ENCODE peak calls at places on chromosomes 5 and 9, in four cellular contexts. One of them, this sample, is unnamed. For H3K27me3, the result is how much of the 10 kb centered on the place peaks cover.

GRCh38 chr5:61167382-61167781 is 5.1 kb upstream of the SMIM15 start:
- DNase-seq in HCT116: no peak
- DNase-seq in neural progenitor cell: no peak
- DNase-seq in AG04450: no peak
- DNase-seq in this sample: peak

GRCh38 chr9:96514108-96514824 is 64.3 kb downstream of the HABP4 start:
- DNase-seq in AG04450: no peak
- DNase-seq in neural progenitor cell: no peak
- DNase-seq in HCT116: no peak
- DNase-seq in this sample: no peak

GRCh38 chr5:38548064-38548759 is 8.2 kb downstream of the LIFR start:
- DNase-seq in neural progenitor cell: no peak
- DNase-seq in HCT116: no peak
- DNase-seq in AG04450: no peak
- DNase-seq in this sample: peak

GRCh38 chr5:67038817-67039603 is 157.6 kb downstream of the CD180 start:
- DNase-seq in HCT116: no peak
- DNase-seq in neural progenitor cell: no peak
- DNase-seq in AG04450: peak
- DNase-seq in this sample: peak

GRCh38 chr9:134898319-134898718 is 17.7 kb downstream of the FCN2 start:
- DNase-seq in AG04450: no peak
- DNase-seq in neural progenitor cell: no peak
- DNase-seq in HCT116: no peak
- DNase-seq in this sample: no peak

GRCh38 chr9:116313638-116314037 is 160.0 kb downstream of the PAPPA start:
- DNase-seq in HCT116: no peak
- DNase-seq in neural progenitor cell: no peak
- DNase-seq in AG04450: no peak
- DNase-seq in this sample: no peak

GRCh38 chr5:465591-466403 is 22.8 kb downstream of the EXOC3 start:
- DNase-seq in neural progenitor cell: no peak
- DNase-seq in HCT116: no peak
- DNase-seq in AG04450: no peak
- DNase-seq in this sample: no peak

GRCh38 chr9:92350129-92350739 is 24.5 kb downstream of the CENPP start:
- DNase-seq in neural progenitor cell: no peak
- DNase-seq in AG04450: no peak
- DNase-seq in HCT116: no peak
- DNase-seq in this sample: no peak

GRCh38 chr5:22835630-22836029 is 17.5 kb downstream of the CDH12 start:
- DNase-seq in HCT116: no peak
- DNase-seq in AG04450: no peak
- DNase-seq in neural progenitor cell: peak
- DNase-seq in this sample: no peak

GRCh38 chr5:174717826-174718455 is 6.4 kb upstream of the MSX2 start:
- DNase-seq in HCT116: no peak
- DNase-seq in neural progenitor cell: no peak
- DNase-seq in AG04450: no peak
- DNase-seq in this sample: no peak

GRCh38 chr9:92561374-92562329 is 25.9 kb upstream of the ECM2 start:
- DNase-seq in neural progenitor cell: no peak
- DNase-seq in AG04450: peak
- DNase-seq in HCT116: no peak
- DNase-seq in this sample: no peak

GRCh38 chr5:132689518-132689917 is 15.7 kb downstream of the IL4 start:
- DNase-seq in HCT116: no peak
- DNase-seq in AG04450: no peak
- DNase-seq in neural progenitor cell: no peak
- DNase-seq in this sample: no peak

GRCh38 chr5:37637165-37637845 is 202.5 kb downstream of the GDNF start:
- DNase-seq in HCT116: no peak
- DNase-seq in AG04450: peak
- DNase-seq in neural progenitor cell: no peak
- DNase-seq in this sample: no peak

GRCh38 chr5:35136386-35136785 is 88.6 kb upstream of the AGXT2 start:
- DNase-seq in neural progenitor cell: no peak
- DNase-seq in HCT116: no peak
- DNase-seq in AG04450: peak
- DNase-seq in this sample: peak

GRCh38 chr5:81401266-81401665 is 7.3 kb upstream of the ACOT12 start:
- DNase-seq in AG04450: no peak
- DNase-seq in neural progenitor cell: no peak
- DNase-seq in HCT116: no peak
- DNase-seq in this sample: no peak

GRCh38 chr5:59648949-59649921 is 244.3 kb downstream of the PDE4D start:
- DNase-seq in HCT116: no peak
- DNase-seq in AG04450: no peak
- DNase-seq in neural progenitor cell: no peak
- DNase-seq in this sample: no peak

GRCh38 chr9:131733601-131734061 is 6.2 kb downstream of the RAPGEF1 start:
- DNase-seq in HCT116: no peak
- DNase-seq in AG04450: peak
- DNase-seq in neural progenitor cell: no peak
- DNase-seq in this sample: peak

GRCh38 chr5:123755587-123756324 is 243.8 kb downstream of the CSNK1G3 start:
- DNase-seq in neural progenitor cell: no peak
- DNase-seq in HCT116: no peak
- DNase-seq in AG04450: peak
- DNase-seq in this sample: peak

GRCh38 chr9:129174724-129175514 is 3.1 kb downstream of the IER5L start:
- DNase-seq in neural progenitor cell: peak
- DNase-seq in HCT116: peak
- DNase-seq in AG04450: peak
- DNase-seq in this sample: peak

GRCh38 chr9:136481558-136481957 is 1.3 kb downstream of the SEC16A start:
- DNase-seq in HCT116: no peak
- DNase-seq in neural progenitor cell: no peak
- DNase-seq in AG04450: no peak
- DNase-seq in this sample: no peak

GRCh38 chr9:136483589-136484152 is 831 bp upstream of the SEC16A start:
- DNase-seq in AG04450: peak
- DNase-seq in HCT116: peak
- DNase-seq in neural progenitor cell: peak
- DNase-seq in this sample: peak

GRCh38 chr9:136484153-136485048 is 1.6 kb upstream of the SEC16A start:
- DNase-seq in HCT116: no peak
- DNase-seq in AG04450: no peak
- DNase-seq in neural progenitor cell: peak
- DNase-seq in this sample: no peak

GRCh38 chr9:136482046-136482792 is 621 bp downstream of the SEC16A start:
- DNase-seq in AG04450: no peak
- DNase-seq in HCT116: no peak
- DNase-seq in neural progenitor cell: peak
- DNase-seq in this sample: no peak

GRCh38 chr9:136482793-136483588 is at the start of gene SEC16A:
- DNase-seq in AG04450: peak
- DNase-seq in neural progenitor cell: peak
- DNase-seq in HCT116: peak
- DNase-seq in this sample: peak
- H3K27me3 ChIP-seq in AG04450: under half
- H3K27me3 ChIP-seq in neural progenitor cell: under half
- H3K27me3 ChIP-seq in HCT116: under half
- H3K27me3 ChIP-seq in this sample: under half

GRCh38 chr9:126565336-126566128 is 48.2 kb upstream of the LMX1B start:
- DNase-seq in neural progenitor cell: no peak
- DNase-seq in HCT116: no peak
- DNase-seq in AG04450: no peak
- DNase-seq in this sample: no peak

GRCh38 chr9:126564716-126565115 is 49.0 kb upstream of the LMX1B start:
- DNase-seq in HCT116: no peak
- DNase-seq in neural progenitor cell: peak
- DNase-seq in AG04450: no peak
- DNase-seq in this sample: no peak

GRCh38 chr9:126564128-126564527 is 49.6 kb upstream of the LMX1B start:
- DNase-seq in HCT116: no peak
- DNase-seq in neural progenitor cell: peak
- DNase-seq in AG04450: no peak
- DNase-seq in this sample: no peak

GRCh38 chr9:126561582-126561981 is 52.1 kb upstream of the LMX1B start:
- DNase-seq in neural progenitor cell: no peak
- DNase-seq in AG04450: no peak
- DNase-seq in HCT116: no peak
- DNase-seq in this sample: no peak

DNA sequence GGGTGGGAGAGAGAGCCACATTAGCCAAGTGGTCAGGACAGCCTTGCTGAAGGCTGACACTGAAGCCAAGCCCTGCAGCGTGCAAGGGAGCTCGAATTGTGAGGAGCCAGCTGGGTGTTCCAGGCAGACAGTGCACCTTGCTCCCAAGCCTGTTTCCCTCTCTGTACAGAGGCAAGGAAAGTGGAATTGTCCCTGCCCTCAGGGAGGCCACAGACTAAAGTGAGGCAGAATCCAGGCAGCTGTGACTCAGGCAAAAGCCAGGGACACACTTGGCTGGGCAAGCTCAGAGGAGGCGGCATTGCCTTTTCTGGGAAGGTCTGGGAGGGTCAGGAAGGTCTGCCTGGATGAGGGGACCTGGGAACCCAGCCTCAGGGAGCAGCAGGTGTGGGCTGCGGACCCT is 50.2 kb upstream of the LMX1B start:
- DNase-seq in HCT116: no peak
- DNase-seq in neural progenitor cell: no peak
- DNase-seq in AG04450: no peak
- DNase-seq in this sample: no peak
- H3K27me3 ChIP-seq in HCT116: under half
- H3K27me3 ChIP-seq in neural progenitor cell: half or more
- H3K27me3 ChIP-seq in AG04450: under half
- H3K27me3 ChIP-seq in this sample: under half

GRCh38 chr9:68704498-68704803 is 589 bp upstream of the PIP5K1B start:
- DNase-seq in HCT116: no peak
- DNase-seq in neural progenitor cell: no peak
- DNase-seq in AG04450: no peak
- DNase-seq in this sample: no peak

GRCh38 chr9:68705636-68706578 is 867 bp downstream of the PIP5K1B start:
- DNase-seq in neural progenitor cell: peak
- DNase-seq in AG04450: no peak
- DNase-seq in HCT116: no peak
- DNase-seq in this sample: no peak

GRCh38 chr9:68702493-68702892 is 2.5 kb upstream of the PIP5K1B start:
- DNase-seq in AG04450: no peak
- DNase-seq in HCT116: no peak
- DNase-seq in neural progenitor cell: no peak
- DNase-seq in this sample: no peak

GRCh38 chr9:68704804-68705635 is at the start of gene PIP5K1B:
- DNase-seq in AG04450: no peak
- DNase-seq in HCT116: no peak
- DNase-seq in neural progenitor cell: peak
- DNase-seq in this sample: peak

DNA sequence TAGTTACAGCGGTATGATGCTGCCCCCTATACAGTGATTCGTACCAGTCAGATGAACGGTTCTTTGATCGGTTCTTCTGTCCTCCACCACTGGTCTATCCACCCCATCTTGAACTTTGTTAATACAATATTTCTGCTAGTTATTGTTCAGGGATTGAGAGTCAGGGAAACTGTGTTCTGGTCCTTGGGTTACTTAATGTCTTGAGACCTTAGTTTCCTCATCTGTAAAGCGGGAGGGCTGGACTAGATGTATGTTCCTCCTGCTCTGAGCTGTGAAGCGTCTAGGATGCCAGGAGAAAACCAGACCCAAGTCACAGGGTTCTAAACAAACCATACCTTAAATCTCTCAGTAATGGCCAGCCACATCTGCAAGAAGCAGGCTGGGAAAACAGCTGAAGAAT is 1.4 kb upstream of the PIP5K1B start:
- DNase-seq in HCT116: no peak
- DNase-seq in neural progenitor cell: no peak
- DNase-seq in AG04450: no peak
- DNase-seq in this sample: no peak
- H3K27me3 ChIP-seq in HCT116: under half
- H3K27me3 ChIP-seq in neural progenitor cell: half or more
- H3K27me3 ChIP-seq in AG04450: under half
- H3K27me3 ChIP-seq in this sample: under half

GRCh38 chr9:109831996-109832395 is 52.0 kb downstream of the PALM2AKAP2 start:
- DNase-seq in neural progenitor cell: no peak
- DNase-seq in HCT116: no peak
- DNase-seq in AG04450: no peak
- DNase-seq in this sample: no peak
- H3K27me3 ChIP-seq in neural progenitor cell: under half
- H3K27me3 ChIP-seq in HCT116: under half
- H3K27me3 ChIP-seq in AG04450: under half
- H3K27me3 ChIP-seq in this sample: under half